ENCODE peak calls at places on chromosome 18, in five cellular contexts. N is fibroblast of pulmonary artery, B is mesothelial cell of epicardium, W is NB4, L is mucosa of descending colon. Y is an unnamed sample.

GRCh38 chr18:64663086-64663485 is 514.2 kb upstream of the LINC00305 start:
- DNase-seq in N (no peak), B (no peak), W (no peak), L (no peak), Y (no peak)

GRCh38 chr18:11654736-11655604 is 34.1 kb upstream of the GNAL start:
- DNase-seq in N (peak), B (peak), W (peak), L (no peak), Y (peak)

GRCh38 chr18:3440340-3440739 is 9.6 kb upstream of the TGIF1 start:
- DNase-seq in N (no peak), B (no peak), W (no peak), L (no peak), Y (no peak)

GRCh38 chr18:43719264-43719795 is 442.0 kb upstream of the SYT4 start:
- DNase-seq in N (no peak), B (no peak), W (no peak), L (no peak), Y (no peak)

GRCh38 chr18:26439537-26439936 is 108.8 kb downstream of the KCTD1 start:
- DNase-seq in N (no peak), B (no peak), W (no peak), L (no peak), Y (no peak)

GRCh38 chr18:57094199-57094598 is 52.7 kb upstream of the BOD1L2 start:
- DNase-seq in N (no peak), B (no peak), W (no peak), L (no peak), Y (no peak)

GRCh38 chr18:51890762-51891161 is 449.2 kb upstream of the DCC start:
- DNase-seq in N (peak), B (no peak), W (no peak), L (no peak), Y (peak)

GRCh38 chr18:62790836-62791772 is 75.8 kb downstream of the PHLPP1 start:
- DNase-seq in N (peak), B (no peak), W (no peak), L (no peak), Y (peak)

GRCh38 chr18:72762505-72763122 is 105.2 kb downstream of the NETO1 start:
- DNase-seq in N (peak), B (no peak), W (peak), L (no peak), Y (peak)

GRCh38 chr18:58998421-58999203 is 133.9 kb downstream of the ZNF532 start:
- DNase-seq in N (peak), B (no peak), W (peak), L (no peak), Y (peak)

GRCh38 chr18:8298186-8298585 is 311.1 kb upstream of the RAB12 start:
- DNase-seq in N (no peak), B (no peak), W (no peak), L (no peak), Y (no peak)

GRCh38 chr18:76412010-76412817 is 82.8 kb downstream of the ZNF516 start:
- DNase-seq in N (no peak), B (no peak), W (no peak), L (no peak), Y (peak)

GRCh38 chr18:79405781-79406575 is 10.2 kb downstream of the NFATC1 start:
- DNase-seq in N (no peak), B (no peak), W (peak), L (peak), Y (no peak)

GRCh38 chr18:24602156-24602555 is 141.7 kb downstream of the HRH4 start:
- DNase-seq in N (no peak), B (no peak), W (no peak), L (no peak), Y (no peak)

GRCh38 chr18:57923606-57924005 is 120.4 kb upstream of the NEDD4L start:
- DNase-seq in N (no peak), B (no peak), W (no peak), L (no peak), Y (no peak)

GRCh38 chr18:51030537-51031258 is 685 bp downstream of the SMAD4 start:
- DNase-seq in N (peak), B (peak), W (peak), L (peak), Y (peak)

GRCh38 chr18:25042641-25043051 is 309.3 kb downstream of the ZNF521 start:
- DNase-seq in N (peak), B (no peak), W (no peak), L (no peak), Y (peak)

GRCh38 chr18:76208632-76209308 is 286.3 kb downstream of the ZNF516 start:
- DNase-seq in N (no peak), B (no peak), W (no peak), L (no peak), Y (no peak)

GRCh38 chr18:13834501-13835015 is 10.6 kb downstream of the MC5R start:
- DNase-seq in N (no peak), B (no peak), W (no peak), L (no peak), Y (no peak)

GRCh38 chr18:21865043-21865442 is 124.5 kb downstream of the MIB1 start:
- DNase-seq in N (no peak), B (no peak), W (no peak), L (no peak), Y (no peak)

GRCh38 chr18:31835528-31836138 is 75.0 kb upstream of the SLC25A52 start:
- DNase-seq in N (peak), B (no peak), W (no peak), L (no peak), Y (no peak)

GRCh38 chr18:62683935-62684334 is 31.4 kb upstream of the PHLPP1 start:
- DNase-seq in N (no peak), B (no peak), W (no peak), L (no peak), Y (no peak)

GRCh38 chr18:45889419-45890059 is 64.1 kb downstream of the SIGLEC15 start:
- DNase-seq in N (no peak), B (no peak), W (no peak), L (no peak), Y (no peak)

GRCh38 chr18:63207154-63207790 is 112.3 kb downstream of the BCL2 start:
- DNase-seq in N (no peak), B (no peak), W (no peak), L (peak), Y (no peak)

DNA sequence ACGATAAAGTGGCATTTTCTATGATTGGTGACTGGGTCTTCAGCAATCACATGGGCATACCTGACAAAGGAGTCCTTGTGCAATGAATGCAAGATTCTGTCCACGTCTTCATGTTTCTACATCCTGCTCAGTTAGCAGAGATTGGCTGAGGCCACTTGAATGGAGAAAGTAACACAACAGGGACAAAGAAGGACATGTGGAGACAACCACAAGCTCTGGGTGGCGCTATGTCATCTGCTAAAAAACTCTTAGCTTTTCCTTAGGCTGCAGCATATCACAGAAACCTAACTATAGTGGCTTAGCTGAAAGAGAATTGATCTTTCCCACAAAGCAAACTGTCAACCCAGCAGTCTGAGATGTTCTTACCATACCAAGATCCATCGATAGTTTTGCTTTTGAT is 1109.7 kb downstream of the SOCS6 start:
- DNase-seq in N (peak), B (no peak), W (peak), L (no peak), Y (no peak)
- TF ChIP-seq CTCF in N (peak), B (no peak), W (peak), L (no peak), Y (no peak)

DNA sequence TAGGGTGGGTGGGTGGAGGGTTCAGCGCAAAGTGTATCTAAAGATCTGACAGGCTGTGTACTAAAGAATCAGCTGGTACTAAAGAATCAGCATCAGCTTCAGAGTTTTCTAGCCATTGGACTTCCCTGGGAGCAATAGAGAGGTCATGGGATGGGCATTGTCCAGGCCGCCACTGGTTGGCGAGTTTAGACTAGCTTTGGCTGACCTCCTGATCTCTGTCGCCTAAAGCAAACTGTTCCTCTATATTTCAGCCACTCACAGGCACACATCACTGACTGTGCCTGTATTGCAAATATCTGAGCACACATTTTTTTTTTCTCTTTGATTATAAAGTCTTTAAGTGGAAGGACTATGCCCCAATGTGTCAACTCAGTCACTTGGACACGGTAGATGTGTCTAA is 267.8 kb upstream of the SKOR2 start:
- DNase-seq in N (no peak), B (no peak), W (no peak), L (no peak), Y (no peak)
- TF ChIP-seq CTCF in N (no peak), B (no peak), W (no peak), L (no peak), Y (no peak)

DNA sequence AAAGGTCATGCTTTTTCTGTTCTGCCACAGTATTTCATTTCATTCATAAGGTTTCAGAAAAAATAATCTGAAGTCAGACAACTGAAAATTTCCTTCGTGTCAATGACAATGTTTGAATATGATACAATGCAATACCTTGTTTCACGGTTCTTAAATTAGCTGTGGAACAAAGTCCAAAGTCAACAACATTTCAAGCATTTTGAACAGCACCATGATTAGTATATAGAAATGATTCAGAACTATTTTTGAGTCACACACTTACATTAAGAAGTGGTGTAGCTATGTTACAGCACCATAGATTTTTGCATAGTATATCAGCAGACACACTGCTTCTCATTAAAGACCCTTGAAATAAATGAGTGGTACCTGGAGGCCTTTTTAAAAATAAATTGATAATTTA is 178.3 kb upstream of the DSEL start:
- DNase-seq in N (no peak), B (no peak), W (no peak), L (no peak), Y (no peak)
- TF ChIP-seq CTCF in N (no peak), B (no peak), W (no peak), L (no peak), Y (no peak)

DNA sequence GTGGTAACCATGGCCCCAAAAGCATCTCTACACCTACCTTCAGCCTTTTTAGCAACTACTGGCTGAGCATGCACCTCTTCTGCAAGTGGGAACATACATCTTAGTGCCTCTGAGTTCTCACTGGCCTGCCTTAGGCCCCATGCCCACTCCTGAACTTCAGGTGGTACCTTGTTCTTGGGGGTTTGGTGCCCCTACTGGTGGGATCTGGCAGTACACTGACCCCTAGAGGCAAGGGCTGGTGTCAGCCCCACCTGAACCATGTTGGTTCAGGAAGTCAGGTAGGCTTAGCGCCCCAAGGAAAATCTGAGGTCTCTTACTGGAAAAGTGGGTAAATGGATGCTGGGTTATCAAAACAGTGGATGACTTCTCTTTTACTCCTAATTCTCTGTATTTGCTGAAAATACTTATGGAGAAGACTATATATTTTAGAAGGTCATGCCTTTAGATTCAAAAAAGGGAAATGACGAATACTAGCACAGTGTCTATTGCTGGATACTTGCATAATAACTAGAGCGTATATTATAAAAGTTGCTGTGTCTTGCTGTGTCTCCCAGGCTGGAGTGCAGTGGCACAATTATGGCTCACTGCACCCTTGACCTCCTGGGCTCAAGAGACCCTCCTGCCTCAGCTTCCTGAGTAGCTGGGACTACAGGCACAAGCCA is 84.6 kb downstream of the RAB31 start:
- DNase-seq in N (no peak), B (no peak), W (peak), L (no peak), Y (no peak)
- TF ChIP-seq CTCF in N (peak), B (peak), W (peak), L (peak), Y (peak)

GRCh38 chr18:67862069-67862468 is 345.5 kb upstream of the DSEL start:
- DNase-seq in N (peak), B (no peak), W (no peak), L (no peak), Y (no peak)

GRCh38 chr18:67865400-67865799 is 348.9 kb upstream of the DSEL start:
- DNase-seq in N (no peak), B (no peak), W (no peak), L (no peak), Y (peak)

DNA sequence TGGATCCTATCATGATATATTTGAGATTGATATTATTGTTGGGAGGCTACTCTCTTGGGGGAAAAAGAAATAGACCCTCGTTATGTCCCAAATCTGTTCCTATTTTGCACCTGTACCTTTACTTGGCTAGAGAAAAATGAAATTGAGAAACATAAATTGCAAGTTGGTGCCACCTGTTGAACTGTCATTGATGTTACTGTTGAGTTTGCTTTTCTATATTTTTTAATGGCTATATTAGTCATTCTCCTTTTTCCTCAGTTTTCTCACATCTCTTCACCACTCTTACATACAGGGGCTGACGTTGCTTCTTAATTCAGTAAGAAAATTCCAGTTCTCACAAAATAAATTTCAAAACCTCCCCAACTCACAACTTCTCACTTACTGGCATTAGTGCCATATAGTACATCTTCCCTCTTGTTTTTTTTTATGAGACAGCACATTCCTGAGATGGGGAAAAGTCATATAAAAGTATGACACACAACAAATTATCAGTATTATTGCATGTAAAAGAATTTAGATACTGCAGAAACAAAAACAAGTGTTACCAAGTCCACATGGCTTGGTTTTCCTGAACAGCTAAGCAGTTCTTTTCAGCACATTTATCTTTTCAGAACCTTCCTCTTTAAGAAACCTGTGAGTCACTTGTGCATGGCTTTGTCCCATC is 348.3 kb upstream of the DSEL start:
- DNase-seq in N (peak), B (no peak), W (no peak), L (no peak), Y (peak)
- TF ChIP-seq CTCF in N (no peak), B (no peak), W (no peak), L (no peak), Y (no peak)

Y was measured in fibroblast of villous mesenchyme.